ENCODE peak calls at places on chromosomes 7 and 10, in six cellular contexts. I is GM10248, F is spleen, G is brain microvascular endothelial cell, W is OCI-LY7, X is neural progenitor cell. N is an unnamed sample.

GRCh38 chr7:28747404-28747803 is 210.7 kb downstream of the TRIL start:
- DNase-seq in X (no peak), G (no peak), I (no peak), W (no peak), F (no peak), N (no peak)

GRCh38 chr7:43461349-43462024 is 121.4 kb upstream of the STK17A start:
- DNase-seq in X (no peak), F (no peak), W (no peak), I (peak), G (no peak), N (no peak)

GRCh38 chr10:114538544-114538906 is 119.5 kb downstream of the ABLIM1 start:
- DNase-seq in G (no peak), F (no peak), I (no peak), W (peak), X (peak), N (no peak)

GRCh38 chr10:13527864-13528137 is 1.0 kb downstream of the BEND7 start:
- DNase-seq in F (no peak), X (no peak), W (no peak), G (no peak), I (no peak), N (no peak)

GRCh38 chr10:6112893-6113292 is 24.1 kb downstream of the RBM17 start:
- DNase-seq in F (no peak), G (no peak), X (no peak), I (no peak), W (no peak), N (no peak)

GRCh38 chr10:122192142-122192541 is 79.0 kb upstream of the BTBD16 start:
- DNase-seq in I (no peak), W (no peak), F (no peak), X (peak), G (no peak), N (no peak)

GRCh38 chr10:86355571-86356038 is 11.0 kb downstream of the GRID1 start:
- DNase-seq in X (no peak), I (no peak), W (peak), F (peak), G (no peak), N (peak)

GRCh38 chr7:29289156-29290021 is 94.8 kb downstream of the CHN2 start:
- DNase-seq in W (no peak), X (peak), I (peak), G (no peak), F (peak), N (no peak)

GRCh38 chr10:24552346-24553016 is 171.2 kb downstream of the ARHGAP21 start:
- DNase-seq in W (peak), F (no peak), I (peak), G (no peak), X (peak), N (no peak)

GRCh38 chr10:48497965-48498770 is 106.7 kb downstream of the ARHGAP22 start:
- DNase-seq in W (no peak), I (no peak), F (no peak), G (no peak), X (no peak), N (no peak)

GRCh38 chr7:133273221-133273620 is 20.3 kb downstream of the EXOC4 start:
- DNase-seq in I (no peak), F (no peak), X (no peak), W (no peak), G (no peak), N (no peak)

GRCh38 chr7:133275441-133276105 is 22.7 kb downstream of the EXOC4 start:
- DNase-seq in I (no peak), F (no peak), G (peak), W (no peak), X (no peak), N (no peak)

GRCh38 chr7:133274265-133274664 is 21.4 kb downstream of the EXOC4 start:
- DNase-seq in W (no peak), I (no peak), X (no peak), G (no peak), F (no peak), N (no peak)

GRCh38 chr7:133275008-133275407 is 22.1 kb downstream of the EXOC4 start:
- DNase-seq in X (peak), F (no peak), G (no peak), W (no peak), I (no peak), N (no peak)
- TF ChIP-seq CTCF in X (peak), F (no peak), G (peak), W (peak), I (no peak), N (peak)

GRCh38 chr10:99698504-99699080 is 33.3 kb downstream of the COX15 start:
- DNase-seq in X (no peak), W (no peak), G (no peak), F (no peak), I (no peak), N (no peak)
- TF ChIP-seq CTCF in X (no peak), W (peak), G (peak), F (no peak), I (peak), N (peak)

GRCh38 chr10:58896229-58896628 is 280.2 kb upstream of the PHYHIPL start:
- DNase-seq in W (no peak), X (no peak), F (no peak), I (no peak), G (no peak), N (no peak)

GRCh38 chr10:58898854-58899573 is 277.4 kb upstream of the PHYHIPL start:
- DNase-seq in W (no peak), X (no peak), F (no peak), G (no peak), I (no peak), N (no peak)

GRCh38 chr10:58897708-58898107 is 278.7 kb upstream of the PHYHIPL start:
- DNase-seq in I (no peak), W (no peak), F (no peak), X (no peak), G (no peak), N (no peak)

GRCh38 chr10:58892039-58892665 is 284.3 kb upstream of the PHYHIPL start:
- DNase-seq in G (no peak), W (no peak), X (no peak), F (no peak), I (no peak), N (no peak)

DNA sequence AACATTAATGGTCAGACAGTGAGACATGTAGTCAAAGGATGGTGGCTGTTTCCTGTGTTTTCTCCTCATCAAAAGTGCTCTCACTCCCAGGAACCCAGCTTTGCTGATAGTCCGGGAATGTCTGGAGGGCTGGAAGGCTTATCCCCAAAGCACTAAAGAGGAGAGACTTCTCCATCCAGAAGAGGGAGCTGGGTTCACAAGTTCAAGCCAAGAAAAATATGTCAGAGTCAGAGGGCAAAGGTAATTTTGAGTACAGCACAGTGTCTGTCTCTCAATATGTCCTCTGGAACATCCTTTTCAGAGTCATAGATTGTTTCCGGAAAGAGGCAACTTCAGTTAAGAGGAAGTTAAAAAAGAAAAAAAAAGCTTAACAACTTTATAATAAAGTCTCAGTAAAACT is 281.5 kb upstream of the PHYHIPL start:
- DNase-seq in I (no peak), F (no peak), G (peak), W (no peak), X (no peak), N (no peak)
- TF ChIP-seq CTCF in I (no peak), F (no peak), G (no peak), W (no peak), X (peak), N (no peak)

GRCh38 chr7:40680657-40681056 is 545.9 kb downstream of the SUGCT start:
- DNase-seq in G (no peak), X (peak), F (no peak), W (peak), I (no peak), N (no peak)
- TF ChIP-seq CTCF in G (peak), X (peak), F (no peak), W (peak), I (no peak), N (peak)

DNA sequence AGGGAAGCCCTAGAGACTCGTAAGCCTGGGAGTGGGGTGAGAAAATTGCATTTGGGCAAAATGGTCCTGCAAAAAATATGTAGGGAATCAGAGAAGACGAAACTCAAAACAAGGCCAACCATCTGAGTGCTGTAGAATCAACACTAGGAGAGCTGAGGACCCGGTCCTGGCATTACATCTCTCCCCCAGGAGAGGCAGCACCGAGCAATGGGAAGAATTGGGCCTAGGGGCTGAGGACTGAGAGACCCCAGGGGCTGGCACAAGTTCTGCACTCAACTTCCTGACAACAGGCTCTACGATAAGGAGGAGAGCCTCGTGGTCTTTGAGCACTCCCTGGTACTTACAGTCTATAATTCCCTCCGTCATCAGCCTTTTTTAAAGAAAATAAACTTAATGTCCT is 47.6 kb downstream of the BPGM start:
- DNase-seq in W (no peak), G (no peak), I (no peak), F (no peak), X (peak), N (no peak)
- TF ChIP-seq CTCF in W (peak), G (peak), I (peak), F (no peak), X (peak), N (peak)

GRCh38 chr7:26680616-26681015 is 183.8 kb downstream of the SKAP2 start:
- DNase-seq in X (no peak), I (no peak), G (no peak), W (no peak), F (no peak), N (no peak)

GRCh38 chr7:26684447-26684846 is 179.9 kb downstream of the SKAP2 start:
- DNase-seq in X (no peak), W (no peak), F (no peak), G (no peak), I (no peak), N (no peak)

GRCh38 chr7:26683277-26683676 is 181.1 kb downstream of the SKAP2 start:
- DNase-seq in G (no peak), F (no peak), W (no peak), I (no peak), X (no peak), N (no peak)

GRCh38 chr7:26685636-26686035 is 178.8 kb downstream of the SKAP2 start:
- DNase-seq in F (no peak), G (no peak), I (no peak), X (no peak), W (no peak), N (no peak)

GRCh38 chr7:26681819-26682418 is 182.5 kb downstream of the SKAP2 start:
- DNase-seq in X (no peak), G (no peak), W (peak), I (peak), F (no peak), N (no peak)
- TF ChIP-seq CTCF in X (peak), G (peak), W (peak), I (peak), F (peak), N (peak)

DNA sequence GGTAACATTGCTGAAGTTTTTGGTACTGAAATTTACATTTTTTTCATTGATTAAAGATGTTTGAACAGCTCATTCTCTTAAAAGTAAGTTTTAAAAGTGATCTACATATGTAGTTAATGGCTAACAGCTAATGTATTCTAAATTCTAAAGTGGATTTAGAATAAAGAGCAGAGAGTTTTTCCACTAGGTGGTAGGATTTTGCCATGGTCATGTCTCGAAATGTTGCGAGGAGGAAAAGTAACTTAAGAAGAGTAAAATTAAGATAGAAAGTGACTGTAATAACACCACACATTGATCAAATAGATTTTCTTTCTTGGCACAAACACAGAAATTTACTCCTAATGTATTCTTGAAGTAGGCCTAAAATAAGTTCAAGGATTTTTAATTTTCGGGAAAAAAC is 19.8 kb downstream of the LSMEM1 start:
- DNase-seq in W (no peak), X (no peak), G (no peak), I (no peak), F (no peak), N (no peak)
- TF ChIP-seq CTCF in W (peak), X (peak), G (peak), I (no peak), F (no peak), N (peak)

DNA sequence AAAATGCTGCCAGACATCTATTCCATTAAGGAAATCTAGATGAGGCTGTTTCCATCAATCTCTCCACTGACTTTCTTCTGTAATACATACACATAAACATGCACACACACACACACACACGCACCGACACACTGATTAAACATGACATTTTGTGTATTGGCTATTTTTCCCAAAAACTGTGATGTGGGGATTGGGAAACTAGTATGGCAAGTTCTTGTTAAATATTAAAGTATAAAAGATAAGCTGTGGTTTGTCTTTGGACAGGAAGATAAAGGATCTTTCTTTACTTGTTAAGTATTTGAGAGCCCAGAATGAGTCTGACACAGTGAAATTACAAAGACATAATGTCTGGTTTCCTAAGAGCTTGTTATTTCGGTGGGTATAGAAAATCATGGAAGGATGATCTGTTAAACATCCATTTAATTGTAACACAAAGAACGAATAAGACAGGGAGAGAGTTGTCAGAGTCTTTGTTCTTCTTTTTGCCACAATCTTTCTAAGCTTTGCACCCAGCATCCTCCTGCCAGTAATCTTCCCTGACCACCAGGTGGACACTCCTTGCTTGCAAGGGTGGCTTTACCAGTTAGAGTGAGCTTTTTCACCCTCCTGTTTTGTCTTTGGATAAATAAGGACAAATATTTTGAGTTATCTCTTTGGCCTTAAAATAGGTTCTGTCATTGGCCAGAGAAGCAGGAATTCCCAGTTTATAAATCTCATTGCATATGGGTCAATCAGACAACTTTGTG is 177.2 kb upstream of the TMEM72 start:
- DNase-seq in F (no peak), X (peak), G (no peak), I (no peak), W (no peak), N (no peak)
- TF ChIP-seq CTCF in F (no peak), X (peak), G (peak), I (no peak), W (no peak), N (peak)

DNA sequence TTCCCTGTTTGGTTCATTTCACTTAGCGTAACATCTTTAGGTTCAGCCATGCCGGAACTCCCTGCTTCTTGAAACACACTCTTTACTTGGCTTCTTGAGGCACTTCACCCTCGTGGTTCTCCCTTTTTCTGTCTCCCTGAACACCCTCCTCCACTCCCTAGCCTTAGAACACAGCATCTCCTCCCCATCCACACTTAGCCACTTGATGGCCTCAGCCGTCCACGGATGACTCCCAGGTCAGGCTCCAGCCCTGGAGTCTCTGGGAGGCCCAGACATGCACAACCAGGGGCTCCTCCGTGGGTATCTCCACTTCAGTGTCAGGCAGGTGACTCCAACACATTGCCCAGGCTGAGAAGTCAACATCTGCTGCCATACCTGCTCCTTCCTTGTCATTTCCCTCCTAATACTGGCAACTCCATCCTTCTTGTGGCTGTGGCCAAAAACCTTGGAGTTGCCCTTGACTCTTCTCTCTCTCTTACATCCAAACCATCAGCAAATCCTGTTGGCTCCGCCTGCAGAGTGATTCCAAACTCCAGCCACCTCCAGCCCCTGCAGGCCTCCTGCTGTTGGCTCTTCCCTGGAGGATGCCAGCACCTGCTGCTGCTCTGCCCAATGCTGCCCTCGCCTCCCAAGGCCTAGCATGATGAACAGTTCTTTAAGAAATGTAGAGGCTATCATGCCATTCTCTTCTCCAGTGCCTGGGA is 8.4 kb upstream of the INMT start:
- DNase-seq in X (no peak), G (peak), W (no peak), I (no peak), F (no peak), N (no peak)
- TF ChIP-seq CTCF in X (no peak), G (peak), W (no peak), I (peak), F (no peak), N (peak)

N was measured in chondrocyte.